ENCODE peak calls at places on chromosome 12, in ten cellular contexts. O is gastrocnemius medialis, N is transverse colon, A is IMR-90, V is lower leg skin, G is tibial nerve, L is esophagus muscularis mucosa, F is spleen, Q is Peyer's patch, T is right lobe of liver. B is an unnamed sample.

GRCh38 chr12:93318720-93319522 is 58.8 kb upstream of the NUDT4 start:
- DNase-seq in L (no peak), O (no peak), N (no peak), T (no peak), A (no peak), Q (no peak), F (no peak), V (no peak), G (no peak), B (no peak)

GRCh38 chr12:87793134-87793533 is 236.1 kb downstream of the C12orf50 start:
- DNase-seq in A (peak), Q (no peak), N (no peak), L (no peak), V (no peak), F (no peak), G (no peak), O (no peak), T (no peak), B (no peak)

GRCh38 chr12:78385541-78385940 is 479.0 kb upstream of the SYT1 start:
- DNase-seq in A (peak), F (no peak), N (no peak), T (no peak), Q (no peak), O (no peak), G (no peak), L (no peak), V (no peak), B (no peak)

GRCh38 chr12:119082496-119082895 is 96.2 kb upstream of the HSPB8 start:
- DNase-seq in T (no peak), Q (no peak), G (no peak), V (no peak), L (no peak), F (no peak), O (no peak), A (no peak), N (no peak), B (no peak)

GRCh38 chr12:71128191-71128590 is 29.6 kb downstream of the TSPAN8 start:
- DNase-seq in N (no peak), V (no peak), G (peak), O (peak), A (no peak), T (no peak), Q (no peak), F (no peak), L (no peak), B (no peak)

GRCh38 chr12:108589028-108589839 is 8.7 kb downstream of the TMEM119 start:
- DNase-seq in T (no peak), A (no peak), G (no peak), F (peak), Q (no peak), L (no peak), V (no peak), N (no peak), O (no peak), B (no peak)

GRCh38 chr12:110266980-110267620 is 13.9 kb upstream of the ATP2A2 start:
- DNase-seq in N (no peak), T (no peak), Q (no peak), F (no peak), V (no peak), G (peak), A (peak), L (no peak), O (peak), B (peak)

GRCh38 chr12:28563286-28563685 is 373.0 kb downstream of the CCDC91 start:
- DNase-seq in V (no peak), L (no peak), Q (no peak), A (no peak), N (no peak), G (no peak), F (no peak), O (no peak), T (no peak), B (no peak)

GRCh38 chr12:121939190-121939589 is 20.8 kb downstream of the CFAP251 start:
- DNase-seq in L (no peak), Q (no peak), N (peak), V (no peak), F (no peak), O (no peak), T (no peak), G (no peak), A (no peak), B (no peak)

GRCh38 chr12:109731806-109732205 is 18.2 kb downstream of the FAM222A start:
- DNase-seq in V (peak), A (no peak), T (peak), O (no peak), G (no peak), N (peak), F (peak), L (no peak), Q (no peak), B (no peak)

GRCh38 chr12:49952396-49953055 is 2.0 kb downstream of the AQP2 start:
- DNase-seq in N (no peak), L (no peak), F (peak), A (no peak), V (no peak), O (no peak), G (no peak), T (no peak), Q (no peak), B (no peak)

GRCh38 chr12:108768591-108769500 is 37.5 kb upstream of the CORO1C start:
- DNase-seq in A (no peak), G (no peak), L (no peak), N (peak), V (peak), Q (peak), O (no peak), T (peak), F (peak), B (no peak)

GRCh38 chr12:12930633-12931032 is 21.3 kb downstream of the GPRC5D start:
- DNase-seq in G (no peak), F (no peak), L (no peak), V (no peak), O (no peak), T (no peak), N (no peak), A (no peak), Q (no peak), B (no peak)

GRCh38 chr12:12929696-12930095 is 22.3 kb downstream of the GPRC5D start:
- DNase-seq in Q (no peak), T (no peak), F (no peak), N (no peak), A (no peak), L (no peak), O (no peak), V (peak), G (no peak), B (no peak)

GRCh38 chr12:12925383-12925782 is 26.6 kb downstream of the GPRC5D start:
- DNase-seq in L (no peak), O (no peak), T (no peak), V (no peak), F (no peak), Q (no peak), G (no peak), A (no peak), N (no peak), B (no peak)

GRCh38 chr12:12926571-12927071 is 25.3 kb downstream of the GPRC5D start:
- DNase-seq in V (peak), F (no peak), L (no peak), A (no peak), N (no peak), G (no peak), O (no peak), T (no peak), Q (no peak), B (no peak)

DNA sequence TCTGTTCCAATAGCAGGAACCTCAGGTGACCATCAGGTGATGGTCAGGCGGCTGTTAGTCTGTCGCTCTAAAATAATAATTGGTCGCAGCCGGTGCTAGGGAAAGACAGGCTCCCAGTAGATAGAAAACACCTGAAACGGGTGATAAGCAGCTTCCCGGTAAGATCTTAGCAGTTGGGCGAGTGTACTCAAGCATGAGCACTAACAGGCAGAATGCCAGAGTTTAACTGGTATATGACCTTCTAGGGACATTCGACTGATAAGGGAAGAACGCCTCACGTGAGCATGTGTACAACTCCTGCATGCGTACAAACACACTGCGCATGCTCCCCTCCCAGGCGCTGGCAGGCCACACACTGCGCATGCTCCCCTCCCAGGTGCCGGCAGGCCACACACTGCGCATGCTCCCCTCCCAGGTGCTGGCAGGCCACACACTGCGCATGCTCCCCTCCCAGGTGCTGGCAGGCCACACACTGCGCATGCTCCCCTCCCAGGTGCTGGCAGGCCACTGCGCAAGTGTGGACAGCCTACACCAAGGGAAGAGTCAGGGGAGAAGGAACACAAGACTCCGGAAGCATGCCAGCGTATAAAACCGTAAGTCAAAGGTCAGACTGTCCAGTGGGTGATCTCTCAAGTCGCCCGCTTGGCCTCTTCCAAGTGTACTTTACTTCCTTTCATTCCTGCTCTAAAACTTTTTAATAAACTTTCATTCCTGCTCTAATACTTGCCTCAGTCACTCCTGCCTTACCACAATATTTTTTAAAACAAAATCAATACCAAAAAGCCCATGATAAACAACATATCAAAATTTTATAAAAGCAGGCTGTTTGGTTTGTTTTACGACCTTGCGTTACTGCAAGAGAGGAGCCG is 24.5 kb downstream of the GPRC5D start:
- DNase-seq in T (peak), O (peak), V (peak), A (peak), L (no peak), N (peak), G (no peak), Q (peak), F (peak), B (no peak)
- TF ChIP-seq POLR2A in T (peak), O (no peak), V (no peak), A (no peak), L (no peak), N (peak), G (no peak), Q (peak), F (no peak), B (no peak)

GRCh38 chr12:51217968-51218606 is at the start of gene POU6F1:
- DNase-seq in F (peak), V (peak), Q (peak), N (peak), O (peak), L (peak), T (peak), G (peak), A (peak), B (peak)
- TF ChIP-seq POLR2A in F (no peak), V (no peak), Q (peak), N (peak), O (peak), L (no peak), T (peak), G (peak), A (peak), B (no peak)

GRCh38 chr12:34358198-34358597 is 335.9 kb downstream of the ALG10 start:
- DNase-seq in L (no peak), F (no peak), T (no peak), G (no peak), V (no peak), O (no peak), A (no peak), N (no peak), Q (no peak), B (no peak)

GRCh38 chr12:34356233-34356987 is 334.1 kb downstream of the ALG10 start:
- DNase-seq in G (no peak), N (no peak), A (no peak), L (no peak), Q (no peak), F (no peak), O (no peak), T (no peak), V (no peak), B (no peak)

GRCh38 chr12:34357791-34358190 is 335.5 kb downstream of the ALG10 start:
- DNase-seq in V (no peak), F (no peak), O (no peak), G (no peak), L (no peak), T (no peak), Q (no peak), N (no peak), A (no peak), B (no peak)

GRCh38 chr12:34352098-34352497 is 329.8 kb downstream of the ALG10 start:
- DNase-seq in N (no peak), A (no peak), O (no peak), V (no peak), L (no peak), G (no peak), Q (no peak), T (no peak), F (no peak), B (no peak)

DNA sequence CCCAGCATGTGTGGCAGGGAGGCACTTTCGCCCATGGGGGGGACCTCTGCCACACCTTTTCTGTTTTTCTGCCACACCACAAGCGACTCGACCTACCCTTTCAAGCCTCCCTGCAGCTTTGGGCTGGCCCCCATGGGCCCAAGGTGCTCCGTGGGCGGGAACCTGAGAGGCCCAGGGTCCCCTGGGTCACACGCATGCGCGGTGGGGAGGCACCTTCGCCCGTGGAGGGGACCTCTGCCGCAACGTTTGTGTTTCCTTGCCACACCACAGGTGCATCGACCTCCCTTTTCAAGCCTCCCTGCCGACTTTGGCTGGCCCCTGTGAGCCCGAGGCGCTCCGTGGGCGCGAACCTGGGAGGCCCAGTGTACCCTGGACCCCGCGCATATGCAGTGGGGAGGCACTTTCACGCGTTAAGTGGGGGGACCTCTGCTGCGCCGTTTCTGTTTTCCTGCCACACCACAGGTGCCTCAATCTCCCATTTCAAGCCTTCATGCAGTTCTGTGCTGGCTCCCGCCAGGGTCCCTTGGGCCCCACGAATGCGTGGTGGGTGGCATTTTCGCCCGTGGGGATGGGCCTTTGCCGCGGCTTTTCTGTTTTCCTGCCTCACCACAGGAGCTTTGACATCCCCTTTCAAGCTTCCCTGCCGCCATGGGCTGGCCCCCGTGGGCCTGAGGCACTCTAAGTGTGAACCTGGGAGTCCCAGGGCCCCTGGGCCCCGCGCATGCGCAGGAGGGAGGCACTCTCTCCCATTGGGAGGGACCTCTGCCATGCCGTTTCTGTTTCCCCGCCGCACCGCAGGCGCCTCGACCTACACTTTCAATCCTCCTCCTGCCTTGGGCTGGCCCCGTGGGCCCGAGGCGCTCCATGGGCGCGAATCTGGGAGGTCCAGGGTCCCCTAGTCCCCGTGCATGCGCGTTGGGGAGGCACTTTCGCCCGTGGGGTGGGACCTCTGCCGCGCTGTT is 332.2 kb downstream of the ALG10 start:
- DNase-seq in A (no peak), N (no peak), G (no peak), T (no peak), Q (no peak), O (no peak), L (no peak), F (no peak), V (no peak), B (no peak)
- TF ChIP-seq POLR2A in A (no peak), N (no peak), G (no peak), T (no peak), Q (no peak), O (no peak), L (no peak), F (no peak), V (no peak), B (no peak)

GRCh38 chr12:1766110-1766509 is 54.3 kb upstream of the LRTM2 start:
- DNase-seq in L (no peak), V (no peak), O (no peak), A (no peak), Q (no peak), F (no peak), N (no peak), G (no peak), T (no peak), B (no peak)

GRCh38 chr12:1769809-1770494 is 50.4 kb upstream of the LRTM2 start:
- DNase-seq in G (no peak), A (peak), O (no peak), Q (no peak), F (no peak), T (no peak), V (no peak), L (no peak), N (no peak), B (no peak)

GRCh38 chr12:1767407-1768090 is 52.8 kb upstream of the LRTM2 start:
- DNase-seq in L (no peak), Q (no peak), V (no peak), A (no peak), T (no peak), F (no peak), N (no peak), O (no peak), G (no peak), B (no peak)

GRCh38 chr12:1773937-1774655 is 46.3 kb upstream of the LRTM2 start:
- DNase-seq in Q (no peak), N (no peak), L (no peak), T (no peak), O (peak), A (peak), F (no peak), G (no peak), V (no peak), B (no peak)

DNA sequence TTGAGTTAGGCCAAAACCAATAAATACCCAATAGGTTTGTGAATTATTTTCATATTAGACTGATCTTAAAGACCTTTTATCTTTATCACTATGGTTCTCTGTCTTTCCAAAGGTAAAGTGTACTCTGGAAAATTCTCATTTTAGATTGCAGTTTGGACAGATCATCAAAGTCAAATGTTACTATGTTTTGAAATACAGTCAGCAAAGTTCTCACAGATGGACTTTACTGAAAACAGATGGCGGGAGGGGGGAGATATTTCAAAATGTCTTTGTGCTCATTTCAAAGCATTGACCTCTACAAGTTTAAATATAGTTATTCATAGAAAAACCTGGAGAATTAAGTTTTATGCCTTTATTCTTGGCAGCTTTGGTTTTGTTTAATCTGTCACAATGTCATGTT is 51.8 kb upstream of the LRTM2 start:
- DNase-seq in L (no peak), F (no peak), O (no peak), N (no peak), A (no peak), Q (no peak), V (no peak), G (no peak), T (no peak), B (no peak)
- TF ChIP-seq POLR2A in L (no peak), F (no peak), O (no peak), N (no peak), A (no peak), Q (no peak), V (no peak), G (no peak), T (no peak), B (no peak)

GRCh38 chr12:81021131-81021530 is 56.7 kb upstream of the ACSS3 start:
- DNase-seq in A (no peak), F (no peak), Q (no peak), G (no peak), N (no peak), O (no peak), T (no peak), V (no peak), L (no peak), B (no peak)
- TF ChIP-seq POLR2A in A (no peak), F (no peak), Q (no peak), G (no peak), N (no peak), O (no peak), T (no peak), V (no peak), L (no peak), B (no peak)